ENCODE peak calls at places on chromosomes 1 and 21, in six cellular contexts. One of them, this sample, is unnamed.

GRCh38 chr1:199612976-199613774 is 414.3 kb upstream of the NR5A2 start:
- DNase-seq in CD8-positive, alpha-beta T cell: no peak
- DNase-seq in esophagus squamous epithelium: no peak
- DNase-seq in lower leg skin: no peak
- DNase-seq in lower lobe of right lung: no peak
- DNase-seq in brain microvascular endothelial cell: peak
- DNase-seq in this sample: peak

GRCh38 chr1:15429701-15430149 is 8.5 kb upstream of the CTRC start:
- DNase-seq in esophagus squamous epithelium: no peak
- DNase-seq in brain microvascular endothelial cell: peak
- DNase-seq in CD8-positive, alpha-beta T cell: no peak
- DNase-seq in lower lobe of right lung: no peak
- DNase-seq in lower leg skin: no peak
- DNase-seq in this sample: no peak

GRCh38 chr1:94050675-94051074 is 70.3 kb downstream of the ABCA4 start:
- DNase-seq in lower leg skin: no peak
- DNase-seq in lower lobe of right lung: no peak
- DNase-seq in brain microvascular endothelial cell: no peak
- DNase-seq in CD8-positive, alpha-beta T cell: no peak
- DNase-seq in esophagus squamous epithelium: no peak
- DNase-seq in this sample: no peak

GRCh38 chr1:108708726-108709660 is 3.7 kb upstream of the FNDC7 start:
- DNase-seq in CD8-positive, alpha-beta T cell: peak
- DNase-seq in brain microvascular endothelial cell: no peak
- DNase-seq in lower lobe of right lung: peak
- DNase-seq in lower leg skin: no peak
- DNase-seq in esophagus squamous epithelium: no peak
- DNase-seq in this sample: no peak

GRCh38 chr1:150168960-150169565 is 19.3 kb downstream of the PLEKHO1 start:
- DNase-seq in lower lobe of right lung: peak
- DNase-seq in CD8-positive, alpha-beta T cell: peak
- DNase-seq in esophagus squamous epithelium: no peak
- DNase-seq in brain microvascular endothelial cell: peak
- DNase-seq in lower leg skin: no peak
- DNase-seq in this sample: no peak

GRCh38 chr1:160284220-160284781 is 632 bp downstream of the PEX19 start:
- DNase-seq in esophagus squamous epithelium: no peak
- DNase-seq in lower lobe of right lung: peak
- DNase-seq in brain microvascular endothelial cell: peak
- DNase-seq in CD8-positive, alpha-beta T cell: no peak
- DNase-seq in lower leg skin: no peak
- DNase-seq in this sample: no peak

GRCh38 chr1:11293856-11294255 is 20.9 kb downstream of the UBIAD1 start:
- DNase-seq in lower leg skin: no peak
- DNase-seq in lower lobe of right lung: no peak
- DNase-seq in esophagus squamous epithelium: no peak
- DNase-seq in CD8-positive, alpha-beta T cell: no peak
- DNase-seq in brain microvascular endothelial cell: no peak
- DNase-seq in this sample: no peak

GRCh38 chr1:38138498-38139233 is 92.1 kb upstream of the POU3F1 start:
- DNase-seq in CD8-positive, alpha-beta T cell: no peak
- DNase-seq in esophagus squamous epithelium: no peak
- DNase-seq in lower leg skin: peak
- DNase-seq in lower lobe of right lung: peak
- DNase-seq in brain microvascular endothelial cell: peak
- DNase-seq in this sample: peak

GRCh38 chr1:64516301-64516700 is 46.4 kb downstream of the CACHD1 start:
- DNase-seq in CD8-positive, alpha-beta T cell: no peak
- DNase-seq in esophagus squamous epithelium: no peak
- DNase-seq in lower lobe of right lung: no peak
- DNase-seq in brain microvascular endothelial cell: no peak
- DNase-seq in lower leg skin: no peak
- DNase-seq in this sample: no peak

GRCh38 chr1:208174200-208174599 is 70.0 kb downstream of the PLXNA2 start:
- DNase-seq in esophagus squamous epithelium: no peak
- DNase-seq in lower lobe of right lung: no peak
- DNase-seq in CD8-positive, alpha-beta T cell: no peak
- DNase-seq in lower leg skin: no peak
- DNase-seq in brain microvascular endothelial cell: no peak
- DNase-seq in this sample: no peak

GRCh38 chr1:228782662-228783414 is 47.6 kb downstream of the RHOU start:
- DNase-seq in CD8-positive, alpha-beta T cell: no peak
- DNase-seq in lower leg skin: no peak
- DNase-seq in esophagus squamous epithelium: no peak
- DNase-seq in brain microvascular endothelial cell: no peak
- DNase-seq in lower lobe of right lung: no peak
- DNase-seq in this sample: no peak

GRCh38 chr21:43816611-43817071 is 27.3 kb downstream of the RRP1 start:
- DNase-seq in esophagus squamous epithelium: no peak
- DNase-seq in lower lobe of right lung: no peak
- DNase-seq in CD8-positive, alpha-beta T cell: no peak
- DNase-seq in brain microvascular endothelial cell: no peak
- DNase-seq in lower leg skin: no peak
- DNase-seq in this sample: no peak

GRCh38 chr1:47230692-47231313 is 1.2 kb downstream of the TAL1 start:
- DNase-seq in brain microvascular endothelial cell: no peak
- DNase-seq in esophagus squamous epithelium: no peak
- DNase-seq in lower lobe of right lung: no peak
- DNase-seq in CD8-positive, alpha-beta T cell: no peak
- DNase-seq in lower leg skin: no peak
- DNase-seq in this sample: no peak

GRCh38 chr1:59695301-59695700 is 119.4 kb upstream of the HOOK1 start:
- DNase-seq in brain microvascular endothelial cell: no peak
- DNase-seq in esophagus squamous epithelium: no peak
- DNase-seq in lower lobe of right lung: no peak
- DNase-seq in lower leg skin: no peak
- DNase-seq in CD8-positive, alpha-beta T cell: no peak
- DNase-seq in this sample: no peak

GRCh38 chr1:29320541-29320940 is 84.2 kb downstream of the PTPRU start:
- DNase-seq in lower lobe of right lung: no peak
- DNase-seq in lower leg skin: no peak
- DNase-seq in CD8-positive, alpha-beta T cell: no peak
- DNase-seq in esophagus squamous epithelium: no peak
- DNase-seq in brain microvascular endothelial cell: no peak
- DNase-seq in this sample: no peak

GRCh38 chr1:221837886-221838285 is 96.0 kb upstream of the DUSP10 start:
- DNase-seq in lower leg skin: no peak
- DNase-seq in esophagus squamous epithelium: no peak
- DNase-seq in lower lobe of right lung: no peak
- DNase-seq in brain microvascular endothelial cell: no peak
- DNase-seq in CD8-positive, alpha-beta T cell: no peak
- DNase-seq in this sample: no peak

GRCh38 chr1:63960326-63960725 is 186.5 kb downstream of the ROR1 start:
- DNase-seq in brain microvascular endothelial cell: no peak
- DNase-seq in CD8-positive, alpha-beta T cell: no peak
- DNase-seq in esophagus squamous epithelium: no peak
- DNase-seq in lower lobe of right lung: no peak
- DNase-seq in lower leg skin: no peak
- DNase-seq in this sample: no peak

GRCh38 chr1:75632350-75632949 is 21.5 kb upstream of the SLC44A5 start:
- DNase-seq in lower leg skin: no peak
- DNase-seq in lower lobe of right lung: no peak
- DNase-seq in CD8-positive, alpha-beta T cell: no peak
- DNase-seq in brain microvascular endothelial cell: peak
- DNase-seq in esophagus squamous epithelium: no peak
- DNase-seq in this sample: no peak

GRCh38 chr1:173603056-173603591 is at the start of gene SLC9C2:
- DNase-seq in brain microvascular endothelial cell: peak
- DNase-seq in esophagus squamous epithelium: no peak
- DNase-seq in CD8-positive, alpha-beta T cell: no peak
- DNase-seq in lower leg skin: no peak
- DNase-seq in lower lobe of right lung: no peak
- DNase-seq in this sample: no peak

GRCh38 chr1:12460911-12461621 is 156.9 kb downstream of the DHRS3 start:
- DNase-seq in esophagus squamous epithelium: no peak
- DNase-seq in lower lobe of right lung: no peak
- DNase-seq in CD8-positive, alpha-beta T cell: no peak
- DNase-seq in brain microvascular endothelial cell: no peak
- DNase-seq in lower leg skin: no peak
- DNase-seq in this sample: no peak

GRCh38 chr21:32994305-32994704 is 31.4 kb upstream of the OLIG2 start:
- DNase-seq in CD8-positive, alpha-beta T cell: no peak
- DNase-seq in brain microvascular endothelial cell: peak
- DNase-seq in lower lobe of right lung: no peak
- DNase-seq in lower leg skin: no peak
- DNase-seq in esophagus squamous epithelium: no peak
- DNase-seq in this sample: no peak

GRCh38 chr1:202805886-202806511 is 2.2 kb downstream of the KDM5B start:
- DNase-seq in brain microvascular endothelial cell: no peak
- DNase-seq in CD8-positive, alpha-beta T cell: no peak
- DNase-seq in lower leg skin: no peak
- DNase-seq in esophagus squamous epithelium: no peak
- DNase-seq in lower lobe of right lung: no peak
- DNase-seq in this sample: no peak

GRCh38 chr1:229832695-229833094 is 206.6 kb downstream of the URB2 start:
- DNase-seq in esophagus squamous epithelium: no peak
- DNase-seq in lower leg skin: no peak
- DNase-seq in brain microvascular endothelial cell: no peak
- DNase-seq in CD8-positive, alpha-beta T cell: no peak
- DNase-seq in lower lobe of right lung: no peak
- DNase-seq in this sample: no peak

GRCh38 chr1:229835226-229835625 is 209.2 kb downstream of the URB2 start:
- DNase-seq in lower leg skin: no peak
- DNase-seq in esophagus squamous epithelium: no peak
- DNase-seq in lower lobe of right lung: no peak
- DNase-seq in CD8-positive, alpha-beta T cell: no peak
- DNase-seq in brain microvascular endothelial cell: no peak
- DNase-seq in this sample: no peak

GRCh38 chr1:229839800-229840199 is 213.8 kb downstream of the URB2 start:
- DNase-seq in CD8-positive, alpha-beta T cell: no peak
- DNase-seq in brain microvascular endothelial cell: no peak
- DNase-seq in lower lobe of right lung: no peak
- DNase-seq in esophagus squamous epithelium: no peak
- DNase-seq in lower leg skin: no peak
- DNase-seq in this sample: no peak

GRCh38 chr1:229836324-229836723 is 210.3 kb downstream of the URB2 start:
- DNase-seq in brain microvascular endothelial cell: no peak
- DNase-seq in CD8-positive, alpha-beta T cell: no peak
- DNase-seq in lower lobe of right lung: no peak
- DNase-seq in lower leg skin: no peak
- DNase-seq in esophagus squamous epithelium: no peak
- DNase-seq in this sample: no peak

GRCh38 chr1:229834230-229834629 is 208.2 kb downstream of the URB2 start:
- DNase-seq in esophagus squamous epithelium: no peak
- DNase-seq in lower lobe of right lung: no peak
- DNase-seq in lower leg skin: no peak
- DNase-seq in CD8-positive, alpha-beta T cell: no peak
- DNase-seq in brain microvascular endothelial cell: no peak
- DNase-seq in this sample: no peak
- H3K4me3 ChIP-seq in esophagus squamous epithelium: no peak
- H3K4me3 ChIP-seq in lower lobe of right lung: no peak
- H3K4me3 ChIP-seq in lower leg skin: no peak
- H3K4me3 ChIP-seq in CD8-positive, alpha-beta T cell: no peak
- H3K4me3 ChIP-seq in brain microvascular endothelial cell: no peak
- H3K4me3 ChIP-seq in this sample: no peak

GRCh38 chr1:17723684-17724083 is 31.4 kb upstream of the ACTL8 start:
- DNase-seq in esophagus squamous epithelium: no peak
- DNase-seq in CD8-positive, alpha-beta T cell: no peak
- DNase-seq in lower leg skin: no peak
- DNase-seq in brain microvascular endothelial cell: no peak
- DNase-seq in lower lobe of right lung: no peak
- DNase-seq in this sample: no peak
- TF ChIP-seq CTCF in esophagus squamous epithelium: no peak
- TF ChIP-seq CTCF in CD8-positive, alpha-beta T cell: no peak
- TF ChIP-seq CTCF in lower leg skin: no peak
- TF ChIP-seq CTCF in brain microvascular endothelial cell: peak
- TF ChIP-seq CTCF in lower lobe of right lung: no peak
- TF ChIP-seq CTCF in this sample: no peak

GRCh38 chr1:170864238-170864637 is 71.1 kb upstream of the MROH9 start:
- DNase-seq in CD8-positive, alpha-beta T cell: no peak
- DNase-seq in brain microvascular endothelial cell: peak
- DNase-seq in esophagus squamous epithelium: no peak
- DNase-seq in lower lobe of right lung: no peak
- DNase-seq in lower leg skin: no peak
- DNase-seq in this sample: no peak

GRCh38 chr1:170866646-170867045 is 68.7 kb upstream of the MROH9 start:
- DNase-seq in esophagus squamous epithelium: no peak
- DNase-seq in lower lobe of right lung: no peak
- DNase-seq in lower leg skin: no peak
- DNase-seq in CD8-positive, alpha-beta T cell: no peak
- DNase-seq in brain microvascular endothelial cell: no peak
- DNase-seq in this sample: no peak

GRCh38 chr1:170863600-170863999 is 71.7 kb upstream of the MROH9 start:
- DNase-seq in lower leg skin: no peak
- DNase-seq in CD8-positive, alpha-beta T cell: no peak
- DNase-seq in brain microvascular endothelial cell: no peak
- DNase-seq in esophagus squamous epithelium: no peak
- DNase-seq in lower lobe of right lung: no peak
- DNase-seq in this sample: no peak

GRCh38 chr1:170864784-170865538 is 70.4 kb upstream of the MROH9 start:
- DNase-seq in esophagus squamous epithelium: no peak
- DNase-seq in brain microvascular endothelial cell: no peak
- DNase-seq in lower leg skin: no peak
- DNase-seq in lower lobe of right lung: no peak
- DNase-seq in CD8-positive, alpha-beta T cell: no peak
- DNase-seq in this sample: no peak
- H3K4me3 ChIP-seq in esophagus squamous epithelium: no peak
- H3K4me3 ChIP-seq in brain microvascular endothelial cell: no peak
- H3K4me3 ChIP-seq in lower leg skin: no peak
- H3K4me3 ChIP-seq in lower lobe of right lung: no peak
- H3K4me3 ChIP-seq in CD8-positive, alpha-beta T cell: no peak
- H3K4me3 ChIP-seq in this sample: no peak

GRCh38 chr21:38714998-38715397 is 90.7 kb upstream of the ETS2 start:
- DNase-seq in lower leg skin: no peak
- DNase-seq in esophagus squamous epithelium: no peak
- DNase-seq in brain microvascular endothelial cell: no peak
- DNase-seq in lower lobe of right lung: no peak
- DNase-seq in CD8-positive, alpha-beta T cell: no peak
- DNase-seq in this sample: no peak

GRCh38 chr21:38716942-38717341 is 88.8 kb upstream of the ETS2 start:
- DNase-seq in lower lobe of right lung: no peak
- DNase-seq in brain microvascular endothelial cell: peak
- DNase-seq in lower leg skin: no peak
- DNase-seq in CD8-positive, alpha-beta T cell: no peak
- DNase-seq in esophagus squamous epithelium: no peak
- DNase-seq in this sample: no peak

GRCh38 chr21:38716088-38716487 is 89.6 kb upstream of the ETS2 start:
- DNase-seq in lower lobe of right lung: no peak
- DNase-seq in esophagus squamous epithelium: no peak
- DNase-seq in brain microvascular endothelial cell: no peak
- DNase-seq in CD8-positive, alpha-beta T cell: no peak
- DNase-seq in lower leg skin: no peak
- DNase-seq in this sample: no peak

GRCh38 chr21:38712076-38712475 is 93.7 kb upstream of the ETS2 start:
- DNase-seq in CD8-positive, alpha-beta T cell: no peak
- DNase-seq in lower leg skin: no peak
- DNase-seq in lower lobe of right lung: no peak
- DNase-seq in brain microvascular endothelial cell: peak
- DNase-seq in esophagus squamous epithelium: no peak
- DNase-seq in this sample: peak
- TF ChIP-seq CTCF in CD8-positive, alpha-beta T cell: no peak
- TF ChIP-seq CTCF in lower leg skin: no peak
- TF ChIP-seq CTCF in lower lobe of right lung: peak
- TF ChIP-seq CTCF in brain microvascular endothelial cell: peak
- TF ChIP-seq CTCF in esophagus squamous epithelium: peak
- TF ChIP-seq CTCF in this sample: peak